ENCODE peak calls at places on chromosome 7, in eight cellular contexts. S is foreskin fibroblast, X is psoas muscle, T is endothelial cell, J is lower lobe of right lung, K is GM12865, E is fibroblast of lung, Z is lung. H is an unnamed sample.

GRCh38 chr7:91628742-91629141 is 251.8 kb downstream of the MTERF1 start:
- DNase-seq in E (peak; percentile 4), S (peak; percentile 6), J (no peak), Z (no peak), X (no peak), T (no peak), K (no peak), H (no peak)

GRCh38 chr7:70432567-70433001 is 699.4 kb upstream of the GALNT17 start:
- DNase-seq in T (no peak), X (no peak), E (no peak), Z (no peak), S (no peak), J (no peak), K (no peak), H (peak; percentile 59)

GRCh38 chr7:141160246-141160855 is 86.5 kb downstream of the TMEM178B start:
- DNase-seq in T (no peak), Z (no peak), X (no peak), J (no peak), E (no peak), S (no peak), K (no peak), H (no peak)

GRCh38 chr7:22231141-22231540 is 125.8 kb downstream of the RAPGEF5 start:
- DNase-seq in K (no peak), X (no peak), Z (no peak), T (no peak), S (no peak), J (no peak), E (no peak), H (no peak)

GRCh38 chr7:75986147-75986781 is 8.1 kb downstream of the TMEM120A start:
- DNase-seq in T (no peak), S (no peak), J (peak; percentile 38), E (no peak), Z (no peak), X (peak; percentile 54), K (no peak), H (no peak)

GRCh38 chr7:140672382-140673062 is at the start of gene ADCK2:
- DNase-seq in T (peak; percentile 41), X (no peak), Z (peak; percentile 63), K (peak; percentile 61), J (peak; percentile 76), E (no peak), S (peak; percentile 74), H (peak; percentile 64)

GRCh38 chr7:98831641-98832221 is 38.1 kb downstream of the TMEM130 start:
- DNase-seq in E (no peak), J (peak; percentile 55), K (peak; percentile 40), X (no peak), S (peak; percentile 67), T (peak; percentile 44), Z (no peak), H (peak; percentile 30)

GRCh38 chr7:149197675-149198074 is 2.3 kb downstream of the ZNF282 start:
- DNase-seq in T (no peak), J (no peak), K (no peak), E (no peak), X (no peak), Z (no peak), S (no peak), H (no peak)

GRCh38 chr7:48099781-48100180 is 10.7 kb downstream of the UPP1 start:
- DNase-seq in X (no peak), T (no peak), J (no peak), E (no peak), Z (no peak), S (no peak), K (no peak), H (no peak)

GRCh38 chr7:79547132-79547531 is 93.7 kb upstream of the MAGI2 start:
- DNase-seq in Z (no peak), J (no peak), T (no peak), K (no peak), X (no peak), S (no peak), E (no peak), H (no peak)

GRCh38 chr7:85602196-85602595 is 415.3 kb upstream of the SEMA3D start:
- DNase-seq in Z (no peak), K (no peak), X (no peak), S (peak; percentile 70), T (no peak), E (peak; percentile 18), J (no peak), H (no peak)

GRCh38 chr7:114086491-114086905 is 167.7 kb upstream of the PPP1R3A start:
- DNase-seq in K (peak; percentile 43), J (peak; percentile 51), T (peak; percentile 27), E (peak; percentile 6), X (peak; percentile 77), Z (no peak), S (no peak), H (peak; percentile 44)

GRCh38 chr7:112399501-112399900 is 50.8 kb upstream of the IFRD1 start:
- DNase-seq in K (no peak), E (peak; percentile 23), S (peak; percentile 33), Z (no peak), J (no peak), T (no peak), X (no peak), H (no peak)

GRCh38 chr7:14598978-14599377 is 303.6 kb downstream of the DGKB start:
- DNase-seq in K (no peak), J (no peak), Z (no peak), S (peak; percentile 82), E (peak; percentile 52), T (no peak), X (no peak), H (no peak)

GRCh38 chr7:102106625-102107024 is 180.0 kb upstream of the SH2B2 start:
- DNase-seq in J (no peak), Z (no peak), S (peak; percentile 14), K (no peak), X (no peak), E (peak; percentile 8), T (no peak), H (no peak)

GRCh38 chr7:137454169-137455166 is 110.9 kb upstream of the PTN start:
- DNase-seq in S (peak; percentile 85), E (peak; percentile 72), T (no peak), K (peak; percentile 32), J (no peak), X (no peak), Z (no peak), H (peak; percentile 10)

GRCh38 chr7:30893357-30893756 is 18.3 kb upstream of the AQP1 start:
- DNase-seq in K (no peak), T (no peak), Z (no peak), J (no peak), E (peak; percentile 43), X (peak; percentile 68), S (peak; percentile 41), H (no peak)

GRCh38 chr7:155363852-155364600 is 66.3 kb downstream of the INSIG1 start:
- DNase-seq in J (peak; percentile 35), S (no peak), X (peak; percentile 14), E (no peak), Z (no peak), K (no peak), T (no peak), H (no peak)
- TF ChIP-seq CTCF in J (no peak), S (no peak), X (no peak), E (no peak), Z (no peak), K (no peak), T (no peak), H (no peak)

GRCh38 chr7:108809356-108809755 is 239.7 kb downstream of the DNAJB9 start:
- DNase-seq in S (no peak), T (no peak), Z (no peak), X (no peak), E (no peak), J (no peak), K (no peak), H (no peak)

GRCh38 chr7:108802639-108803038 is 233.0 kb downstream of the DNAJB9 start:
- DNase-seq in Z (no peak), S (no peak), X (no peak), T (no peak), J (no peak), K (peak; percentile 12), E (no peak), H (no peak)

GRCh38 chr7:108808556-108808955 is 238.9 kb downstream of the DNAJB9 start:
- DNase-seq in K (no peak), X (no peak), S (no peak), J (no peak), E (no peak), Z (no peak), T (no peak), H (no peak)

DNA sequence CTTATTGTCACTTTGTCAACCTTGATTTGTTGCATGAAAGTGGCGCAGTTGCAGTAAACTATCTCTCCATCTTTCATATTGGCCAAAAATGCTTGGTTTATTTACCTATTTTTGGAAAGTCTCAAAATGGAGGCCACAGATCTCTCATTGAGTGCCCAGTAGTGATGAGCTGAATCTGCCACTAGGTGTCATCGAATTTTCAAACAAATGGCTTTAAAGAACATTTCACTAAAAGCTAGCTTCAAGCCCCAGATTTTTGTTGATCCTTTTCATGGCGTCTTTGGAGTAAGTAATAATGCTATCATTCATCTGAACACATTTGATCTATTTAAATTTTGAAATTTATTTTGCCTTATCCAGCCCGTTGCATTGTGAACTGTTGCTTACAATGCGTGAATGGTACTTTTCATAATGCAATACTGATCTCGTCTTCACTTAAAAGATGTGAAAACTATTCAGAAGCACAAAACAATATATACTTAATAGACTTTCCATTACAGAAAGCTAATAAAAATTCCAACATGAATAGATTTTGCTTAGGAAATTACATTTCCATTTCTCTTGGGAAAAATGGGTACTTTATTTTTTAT is 236.2 kb downstream of the DNAJB9 start:
- DNase-seq in E (peak; percentile 20), J (no peak), Z (no peak), S (peak; percentile 38), X (no peak), K (peak; percentile 49), T (peak; percentile 12), H (no peak)
- TF ChIP-seq CTCF in E (no peak), J (peak; percentile 13), Z (no peak), S (peak; percentile 65), X (peak; percentile 12), K (peak; percentile 45), T (peak; percentile 73), H (peak; percentile 59)

GRCh38 chr7:15836041-15836440 is 149.6 kb upstream of the MEOX2 start:
- DNase-seq in T (no peak), X (no peak), Z (no peak), S (peak; percentile 42), K (no peak), J (no peak), E (peak; percentile 47), H (no peak)
- TF ChIP-seq CTCF in T (no peak), X (no peak), Z (no peak), S (no peak), K (no peak), J (no peak), E (no peak), H (no peak)

GRCh38 chr7:3076700-3077099 is 33.0 kb upstream of the CARD11 start:
- DNase-seq in Z (no peak), T (no peak), S (no peak), X (no peak), K (no peak), E (no peak), J (no peak), H (no peak)

GRCh38 chr7:3076163-3076562 is 32.5 kb upstream of the CARD11 start:
- DNase-seq in S (no peak), T (no peak), J (no peak), K (no peak), Z (no peak), X (no peak), E (no peak), H (no peak)

GRCh38 chr7:3075441-3075840 is 31.8 kb upstream of the CARD11 start:
- DNase-seq in S (no peak), E (no peak), T (no peak), K (no peak), J (no peak), Z (no peak), X (no peak), H (no peak)

GRCh38 chr7:3070908-3071307 is 27.2 kb upstream of the CARD11 start:
- DNase-seq in E (no peak), Z (no peak), S (no peak), K (no peak), J (no peak), X (no peak), T (no peak), H (no peak)

GRCh38 chr7:3073763-3074460 is 30.2 kb upstream of the CARD11 start:
- DNase-seq in S (no peak), E (no peak), T (no peak), J (no peak), K (no peak), X (no peak), Z (no peak), H (no peak)
- TF ChIP-seq CTCF in S (no peak), E (no peak), T (no peak), J (no peak), K (no peak), X (no peak), Z (no peak), H (no peak)

H was measured in nephron progenitor cell.